ENCODE peak calls at places on chromosomes 4 and X, in ten cellular contexts. Q, V, K, T, N, B, P, X, D and I are unnamed samples. For H3K4me1 and H3K36me3, the result is how much of the 10 kb centered on the place peaks cover.

GRCh38 chr4:20723019-20723418 is 22.8 kb downstream of the PACRGL start:
- DNase-seq in N (no peak), V (no peak), Q (no peak), X (no peak), P (no peak), D (no peak), B (no peak), K (no peak), T (peak), I (no peak)

GRCh38 chr4:89509708-89510269 is 202.2 kb upstream of the GPRIN3 start:
- DNase-seq in T (peak), K (no peak), V (no peak), B (no peak), D (no peak), P (no peak), Q (no peak), X (no peak), N (peak), I (no peak)

GRCh38 chr4:83010522-83011318 is at the start of gene LIN54:
- DNase-seq in K (peak), Q (peak), P (peak), V (peak), T (peak), D (peak), X (peak), B (peak), N (peak), I (peak)

GRCh38 chr4:143617994-143618679 is 82.3 kb downstream of the FREM3 start:
- DNase-seq in P (no peak), D (no peak), Q (no peak), T (no peak), K (no peak), X (no peak), B (no peak), V (peak), N (no peak), I (no peak)

GRCh38 chr4:142350886-142351285 is 495.2 kb downstream of the INPP4B start:
- DNase-seq in B (no peak), Q (no peak), X (no peak), D (no peak), N (peak), T (peak), V (no peak), K (no peak), P (no peak), I (no peak)

GRCh38 chrX:10900585-10901289 is 210.4 kb upstream of the HCCS start:
- DNase-seq in B (no peak), D (no peak), V (no peak), X (no peak), N (peak), K (no peak), P (no peak), T (peak), Q (no peak), I (no peak)

GRCh38 chr4:71941001-71941400 is 90.8 kb upstream of the NPFFR2 start:
- DNase-seq in K (no peak), V (no peak), D (no peak), T (peak), N (peak), X (peak), Q (no peak), P (peak), B (no peak), I (no peak)

GRCh38 chrX:39196192-39197102 is 395.2 kb downstream of the MID1IP1 start:
- DNase-seq in B (peak), N (peak), P (peak), T (peak), X (peak), K (no peak), D (no peak), V (peak), Q (no peak), I (no peak)

GRCh38 chr4:56641494-56642051 is 39.5 kb downstream of the HOPX start:
- DNase-seq in D (no peak), T (peak), X (peak), B (no peak), K (no peak), V (no peak), N (peak), Q (no peak), P (no peak), I (no peak)

GRCh38 chrX:12400218-12400617 is 261.9 kb downstream of the FRMPD4 start:
- DNase-seq in B (no peak), P (no peak), Q (no peak), V (no peak), D (no peak), T (no peak), K (no peak), N (no peak), X (no peak), I (no peak)

GRCh38 chrX:130174051-130174704 is 2.4 kb downstream of the RAB33A start:
- DNase-seq in P (no peak), B (no peak), V (peak), N (peak), X (no peak), D (no peak), Q (peak), K (peak), T (peak), I (peak)

GRCh38 chr4:158277558-158277957 is 67.3 kb downstream of the TMEM144 start:
- DNase-seq in X (no peak), T (no peak), Q (no peak), D (no peak), K (no peak), V (no peak), B (no peak), N (no peak), P (no peak), I (no peak)

GRCh38 chr4:90127223-90127705 is at the start of gene CCSER1:
- DNase-seq in D (peak), Q (peak), K (peak), X (peak), P (no peak), B (peak), T (peak), N (peak), V (peak), I (peak)

GRCh38 chr4:105707783-105708182 is 706 bp downstream of the INTS12 start:
- DNase-seq in N (no peak), Q (no peak), P (no peak), X (no peak), K (no peak), T (peak), D (no peak), V (no peak), B (no peak), I (no peak)

GRCh38 chr4:185820119-185821028 is 8.4 kb upstream of the SORBS2 start:
- DNase-seq in B (no peak), K (no peak), T (no peak), D (no peak), P (no peak), V (no peak), Q (no peak), X (no peak), N (no peak), I (no peak)

GRCh38 chr4:99998062-99998880 is 48.2 kb upstream of the H2AZ1 start:
- DNase-seq in V (no peak), Q (no peak), N (peak), X (peak), K (no peak), D (no peak), P (peak), T (peak), B (no peak), I (no peak)

GRCh38 chrX:12901486-12901885 is 4.9 kb upstream of the TLR8 start:
- DNase-seq in V (peak), N (peak), X (peak), Q (peak), B (peak), D (peak), P (peak), K (peak), T (peak), I (peak)

GRCh38 chrX:38336538-38337240 is 9.4 kb upstream of the RPGR start:
- DNase-seq in Q (no peak), D (no peak), X (no peak), K (no peak), P (no peak), N (no peak), B (no peak), V (no peak), T (no peak), I (no peak)

DNA sequence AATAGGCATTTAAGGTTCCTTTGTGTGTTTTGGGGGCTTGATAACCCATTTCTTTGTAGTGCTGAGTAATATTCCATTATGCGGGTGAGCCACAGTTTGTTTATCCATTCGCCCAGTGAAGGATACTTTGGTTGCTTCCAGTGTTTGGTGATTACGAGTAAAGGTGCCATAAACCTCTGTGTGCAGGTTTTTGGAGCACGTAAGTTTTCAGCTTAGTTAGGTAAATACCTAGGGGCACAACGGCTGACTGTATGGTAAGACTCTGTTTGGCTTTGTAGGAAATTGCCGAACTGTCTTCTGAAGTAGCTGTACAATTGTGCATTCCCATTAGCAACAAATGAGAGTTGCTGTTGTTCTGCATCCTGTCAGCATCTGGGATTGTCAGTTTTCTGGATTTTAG is 3.8 kb upstream of the TBL1X start:
- DNase-seq in B (no peak), V (no peak), Q (no peak), K (no peak), D (no peak), X (no peak), P (no peak), T (no peak), N (no peak), I (no peak)
- H3K4me1 ChIP-seq in B (under half), V (under half), Q (under half), K (under half), D (under half), X (under half), P (under half), T (under half), N (under half), I (under half)

GRCh38 chr4:6150046-6150735 is 50.2 kb downstream of the JAKMIP1 start:
- DNase-seq in T (no peak), P (no peak), D (no peak), N (no peak), K (no peak), Q (no peak), X (no peak), V (no peak), B (no peak), I (no peak)

GRCh38 chr4:6148506-6149205 is 51.7 kb downstream of the JAKMIP1 start:
- DNase-seq in B (no peak), K (no peak), D (no peak), P (no peak), N (no peak), Q (no peak), T (no peak), X (no peak), V (no peak), I (no peak)

GRCh38 chr4:6142935-6143602 is 57.3 kb downstream of the JAKMIP1 start:
- DNase-seq in X (no peak), N (no peak), P (no peak), K (no peak), B (no peak), D (no peak), V (no peak), T (no peak), Q (no peak), I (no peak)

GRCh38 chr4:6143603-6144181 is 56.7 kb downstream of the JAKMIP1 start:
- DNase-seq in X (no peak), P (no peak), N (no peak), B (no peak), V (no peak), K (no peak), D (no peak), T (no peak), Q (no peak), I (no peak)

DNA sequence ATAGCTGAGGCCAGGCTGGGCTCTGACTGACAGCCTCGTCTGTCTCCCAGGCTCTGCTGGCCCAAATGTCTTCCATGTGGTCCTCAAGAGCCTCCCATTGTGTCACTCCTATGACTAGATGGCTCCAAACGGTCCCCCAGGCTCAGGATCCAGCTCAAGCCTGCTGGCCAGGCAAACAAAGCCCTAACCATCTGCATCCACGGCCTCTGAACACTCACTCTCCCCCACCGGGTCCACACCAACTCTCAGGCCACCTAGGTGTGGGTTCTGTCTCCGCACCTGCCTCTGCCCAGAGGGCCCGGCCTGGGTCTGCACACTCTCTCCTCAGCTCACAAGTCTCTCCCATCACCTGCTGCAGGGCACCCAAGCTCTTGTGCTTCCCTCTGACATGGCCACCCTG is 52.9 kb downstream of the JAKMIP1 start:
- DNase-seq in N (no peak), V (no peak), B (no peak), P (no peak), K (no peak), X (no peak), T (no peak), D (no peak), Q (no peak), I (no peak)
- H3K36me3 ChIP-seq in N (under half), V (under half), B (under half), P (under half), K (under half), X (under half), T (under half), D (under half), Q (under half), I (under half)

GRCh38 chr4:76233088-76233487 is 18.4 kb upstream of the FAM47E start:
- DNase-seq in T (no peak), V (no peak), K (no peak), Q (no peak), P (no peak), D (no peak), N (no peak), B (no peak), X (no peak), I (no peak)
- H3K4me1 ChIP-seq in T (under half), V (under half), K (under half), Q (under half), P (under half), D (under half), N (under half), B (under half), X (under half), I (under half)

DNA sequence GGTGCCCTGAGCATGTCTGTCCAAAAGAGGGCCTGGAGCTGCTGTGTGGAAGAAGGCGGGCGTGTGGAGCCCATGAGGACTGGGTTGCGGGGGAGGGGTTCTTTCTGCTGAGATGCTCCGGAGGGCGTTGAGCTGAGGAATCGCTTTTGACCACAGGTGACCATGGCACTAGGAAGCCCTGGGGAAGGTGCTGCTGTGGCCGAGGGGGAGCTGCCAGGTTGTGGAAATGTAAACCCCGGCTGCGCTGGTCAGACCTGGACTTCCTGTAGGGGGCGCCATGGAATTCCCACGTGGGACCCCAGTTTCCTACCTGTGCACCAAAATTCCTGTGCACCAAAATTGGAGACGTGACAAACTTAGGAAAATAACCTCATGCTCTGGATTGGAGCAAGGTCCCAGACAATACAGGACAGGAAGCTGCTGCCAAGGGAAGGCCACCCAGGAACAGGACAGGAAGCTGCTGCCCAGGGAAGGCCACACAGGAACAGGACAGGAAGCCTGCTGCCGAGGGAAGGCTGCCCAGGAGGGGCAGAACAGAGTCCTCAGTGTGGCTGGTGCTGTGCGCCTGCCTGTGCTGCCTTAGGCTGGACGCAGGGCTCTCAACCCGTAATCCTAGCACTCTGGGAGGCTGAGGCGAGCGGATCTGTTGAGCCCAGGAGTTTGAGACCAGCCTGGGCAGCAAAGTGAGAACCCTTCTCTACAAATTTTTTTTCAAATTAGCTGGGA is 28.4 kb upstream of the UVSSA start:
- DNase-seq in V (no peak), P (no peak), K (peak), Q (no peak), T (no peak), N (no peak), B (no peak), X (peak), D (no peak), I (no peak)
- H3K36me3 ChIP-seq in V (under half), P (half or more), K (half or more), Q (half or more), T (under half), N (half or more), B (half or more), X (under half), D (half or more), I (under half)

GRCh38 chrX:44875185-44875489 is 2.1 kb downstream of the KDM6A start:
- DNase-seq in K (no peak), X (no peak), V (no peak), B (no peak), D (no peak), T (no peak), Q (no peak), P (no peak), N (no peak), I (no peak)
- H3K4me1 ChIP-seq in K (under half), X (under half), V (under half), B (under half), D (under half), T (under half), Q (under half), P (under half), N (under half), I (under half)

GRCh38 chr4:184635381-184635780 is 13.9 kb downstream of the CASP3 start:
- DNase-seq in V (no peak), K (no peak), T (peak), N (no peak), P (no peak), X (no peak), Q (no peak), D (no peak), B (no peak), I (no peak)
- H3K36me3 ChIP-seq in V (under half), K (half or more), T (under half), N (under half), P (half or more), X (under half), Q (half or more), D (half or more), B (half or more), I (under half)

GRCh38 chrX:45758738-45759397 is 558.2 kb upstream of the DIPK2B start:
- DNase-seq in Q (no peak), K (no peak), B (no peak), T (no peak), X (no peak), D (no peak), N (peak), V (no peak), P (no peak), I (no peak)

GRCh38 chrX:45760187-45760742 is 559.6 kb upstream of the DIPK2B start:
- DNase-seq in T (no peak), N (no peak), P (no peak), Q (no peak), X (no peak), D (no peak), K (no peak), V (no peak), B (no peak), I (no peak)

GRCh38 chrX:45765281-45765680 is 564.6 kb upstream of the DIPK2B start:
- DNase-seq in B (no peak), N (no peak), V (no peak), D (no peak), Q (no peak), P (no peak), K (no peak), T (no peak), X (no peak), I (no peak)

GRCh38 chrX:45762699-45763647 is 562.3 kb upstream of the DIPK2B start:
- DNase-seq in N (no peak), B (no peak), P (no peak), X (no peak), Q (no peak), V (no peak), T (no peak), K (no peak), D (no peak), I (no peak)

GRCh38 chrX:45761920-45762319 is 561.2 kb upstream of the DIPK2B start:
- DNase-seq in K (no peak), T (no peak), P (no peak), V (no peak), D (no peak), Q (no peak), B (no peak), X (no peak), N (no peak), I (no peak)
- H3K4me1 ChIP-seq in K (under half), T (under half), P (under half), V (under half), D (half or more), Q (under half), B (under half), X (half or more), N (under half), I (under half)